ENCODE peak calls at places on chromosomes 13 and 19, in five cellular contexts. S is IMR-90, Q is breast epithelium, E is PC-3, I is tibial nerve. C is an unnamed sample.
A peak's percentile ranks its signal among the peaks of the same experiment; 100 is the strongest.

GRCh38 chr19:45396389-45397260 is 8.2 kb downstream of the PPP1R13L start:
- DNase-seq in S (no peak), Q (no peak), E (no peak), I (no peak), C (no peak)

GRCh38 chr19:3544742-3545668 is 6.0 kb downstream of the TEKTIP1 start:
- DNase-seq in S (peak; percentile 26), Q (no peak), E (peak; percentile 60), I (peak; percentile 56), C (no peak)

GRCh38 chr19:50794074-50794777 is 4.0 kb downstream of the ACP4 start:
- DNase-seq in S (no peak), Q (no peak), E (peak; percentile 62), I (no peak), C (no peak)

GRCh38 chr13:76667551-76667950 is 218.7 kb downstream of the KCTD12 start:
- DNase-seq in S (peak; percentile 77), Q (no peak), E (peak; percentile 27), I (no peak), C (no peak)

GRCh38 chr19:36060430-36060829 is 5.7 kb downstream of the WDR62 start:
- DNase-seq in S (peak; percentile 63), Q (no peak), E (peak; percentile 42), I (no peak), C (no peak)

GRCh38 chr13:100668408-100668807 is 6.2 kb downstream of the TMTC4 start:
- DNase-seq in S (peak; percentile 17), Q (no peak), E (peak; percentile 23), I (no peak), C (no peak)

GRCh38 chr19:497861-498590 is 1.7 kb downstream of the MADCAM1 start:
- DNase-seq in S (no peak), Q (no peak), E (no peak), I (no peak), C (no peak)

GRCh38 chr13:79402074-79402635 is 3.9 kb downstream of the RBM26 start:
- DNase-seq in S (no peak), Q (no peak), E (no peak), I (no peak), C (no peak)

GRCh38 chr19:47735131-47735530 is 10.2 kb upstream of the NOP53 start:
- DNase-seq in S (no peak), Q (no peak), E (no peak), I (no peak), C (no peak)

GRCh38 chr19:49536921-49537462 is 9.2 kb downstream of the RCN3 start:
- DNase-seq in S (no peak), Q (no peak), E (no peak), I (no peak), C (no peak)

GRCh38 chr19:44748426-44749254 is at the start of gene BCL3:
- DNase-seq in S (no peak), Q (peak; percentile 68), E (peak; percentile 67), I (no peak), C (no peak)

GRCh38 chr13:28609936-28610335 is 49.0 kb upstream of the POMP start:
- DNase-seq in S (peak; percentile 87), Q (no peak), E (peak; percentile 71), I (no peak), C (no peak)

GRCh38 chr19:34254552-34255432 is at the start of gene GARRE1:
- DNase-seq in S (peak; percentile 24), Q (no peak), E (no peak), I (peak; percentile 76), C (no peak)

GRCh38 chr19:56660381-56661105 is 11.0 kb downstream of the ZNF835 start:
- DNase-seq in S (no peak), Q (no peak), E (no peak), I (no peak), C (no peak)

GRCh38 chr13:99289674-99290337 is 17.4 kb downstream of the GPR183 start:
- DNase-seq in S (no peak), Q (no peak), E (no peak), I (no peak), C (no peak)

GRCh38 chr19:2333027-2333806 is 4.7 kb downstream of the SPPL2B start:
- DNase-seq in S (no peak), Q (no peak), E (no peak), I (no peak), C (no peak)

GRCh38 chr13:79457948-79458347 is 23.0 kb upstream of the NDFIP2 start:
- DNase-seq in S (peak; percentile 91), Q (no peak), E (peak; percentile 48), I (no peak), C (no peak)

GRCh38 chr13:112532837-112533745 is 54.9 kb downstream of the TUBGCP3 start:
- DNase-seq in S (no peak), Q (no peak), E (no peak), I (no peak), C (no peak)

GRCh38 chr13:47092202-47092601 is 195.3 kb upstream of the HTR2A start:
- DNase-seq in S (no peak), Q (no peak), E (peak; percentile 54), I (no peak), C (no peak)

GRCh38 chr13:43880930-43881329 is 1.2 kb downstream of the LACC1 start:
- DNase-seq in S (no peak), Q (no peak), E (no peak), I (no peak), C (no peak)

DNA sequence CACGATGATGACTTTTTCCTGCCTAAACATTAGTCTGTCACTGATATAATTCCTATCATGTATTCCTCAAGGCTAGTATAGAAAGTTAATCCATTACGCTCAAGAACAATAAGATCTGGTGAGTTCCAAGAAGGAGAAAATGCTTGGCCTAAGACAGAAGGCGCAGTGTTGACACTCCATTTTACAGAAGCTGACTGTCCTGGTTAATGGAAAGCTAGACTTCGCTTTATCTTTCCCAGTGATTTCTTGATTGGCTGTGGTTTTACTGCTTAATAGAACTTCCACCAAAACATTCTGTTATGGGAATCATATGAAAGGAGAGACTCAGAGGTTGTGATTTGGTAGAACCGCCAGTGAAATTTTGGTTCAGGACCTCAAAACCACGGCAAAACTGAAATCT is 1.9 kb upstream of the SMAD9 start:
- DNase-seq in S (no peak), Q (no peak), E (no peak), I (no peak), C (no peak)
- H3K27ac ChIP-seq in S (no peak overlapping the region), Q (no peak overlapping the region), E (no peak overlapping the region), I (no peak overlapping the region), C (no peak overlapping the region)

GRCh38 chr19:10431254-10431942 is 11.1 kb downstream of the PDE4A start:
- DNase-seq in S (no peak), Q (no peak), E (peak; percentile 37), I (no peak), C (no peak)

GRCh38 chr19:10428996-10429381 is 8.7 kb downstream of the PDE4A start:
- DNase-seq in S (no peak), Q (no peak), E (no peak), I (no peak), C (no peak)

GRCh38 chr19:10432736-10433130 is 12.4 kb downstream of the PDE4A start:
- DNase-seq in S (no peak), Q (no peak), E (no peak), I (no peak), C (no peak)

GRCh38 chr19:10431943-10432735 is 11.8 kb downstream of the PDE4A start:
- DNase-seq in S (no peak), Q (no peak), E (peak; percentile 42), I (no peak), C (no peak)

DNA sequence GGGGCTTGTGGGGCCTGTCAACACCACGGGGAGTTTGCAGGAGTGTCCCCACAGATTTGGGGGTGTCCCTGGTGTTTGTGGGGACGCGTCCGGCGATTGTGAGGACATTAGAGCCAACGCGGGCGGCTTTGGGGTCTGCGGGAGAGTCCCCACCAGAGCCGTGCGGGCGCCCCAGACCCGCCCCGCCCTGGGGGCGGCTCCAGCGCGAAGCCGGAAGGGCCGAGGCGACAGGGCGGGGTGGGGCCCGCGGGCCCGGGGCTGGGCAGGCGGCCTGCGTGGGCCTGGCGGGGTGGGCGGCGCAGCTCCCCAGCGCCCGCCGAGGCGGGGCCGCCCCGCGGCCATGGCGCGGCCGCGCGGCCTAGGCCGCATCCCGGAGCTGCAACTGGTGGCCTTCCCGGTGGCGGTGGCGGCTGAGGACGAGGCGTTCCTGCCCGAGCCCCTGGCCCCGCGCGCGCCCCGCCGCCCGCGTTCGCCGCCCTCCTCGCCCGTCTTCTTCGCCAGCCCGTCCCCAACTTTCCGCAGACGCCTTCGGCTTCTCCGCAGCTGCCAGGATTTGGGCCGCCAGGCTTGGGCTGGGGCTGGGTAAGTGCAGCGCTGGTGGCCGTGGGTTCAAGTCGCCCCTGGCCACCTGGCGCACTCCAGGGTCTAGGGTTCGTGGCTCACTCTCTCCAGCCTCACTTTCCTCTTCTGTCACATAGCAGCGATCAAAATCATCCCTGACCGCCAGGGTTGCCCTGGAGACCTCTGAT is 10.3 kb downstream of the PDE4A start:
- DNase-seq in S (peak; percentile 37), Q (no peak), E (peak; percentile 30), I (no peak), C (no peak)
- TF ChIP-seq CTCF in S (no peak), Q (peak; percentile 3), E (no peak), I (no peak), C (no peak)

GRCh38 chr19:55320844-55321419 is 4.2 kb downstream of the TMEM150B start:
- DNase-seq in S (no peak), Q (no peak), E (no peak), I (no peak), C (no peak)
- H3K4me1 ChIP-seq in S (no peaks in the 10 kb centered on the region), Q (no peaks in the 10 kb centered on the region), E (no peaks in the 10 kb centered on the region), I (no peaks in the 10 kb centered on the region), C (no peaks in the 10 kb centered on the region)

DNA sequence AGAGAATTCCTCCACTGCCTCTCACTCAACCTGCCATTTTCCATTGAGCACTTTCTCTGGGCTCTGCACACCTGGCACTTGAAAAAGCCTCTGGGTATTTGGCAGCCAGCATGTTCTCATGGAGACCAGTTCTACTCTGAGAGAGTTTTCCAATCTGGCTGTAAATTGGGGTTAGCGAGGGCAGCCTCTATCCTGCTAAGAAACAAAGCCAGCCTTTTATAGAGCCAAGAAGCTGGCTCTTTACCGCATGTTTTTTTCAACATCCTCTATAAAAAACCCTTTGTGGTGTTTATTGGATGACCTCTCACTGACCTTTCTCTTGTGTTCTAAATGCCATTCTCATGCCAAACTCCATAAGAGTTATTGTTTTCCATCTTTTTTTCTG is 52.6 kb upstream of the RCBTB2 start:
- DNase-seq in S (no peak), Q (peak; percentile 65), E (peak; percentile 89), I (no peak), C (no peak)
- H3K27ac ChIP-seq in S (no peak overlapping the region), Q (peak overlapping the region; percentile 77), E (peak overlapping the region; percentile 87), I (peak overlapping the region; percentile 15), C (no peak overlapping the region)

DNA sequence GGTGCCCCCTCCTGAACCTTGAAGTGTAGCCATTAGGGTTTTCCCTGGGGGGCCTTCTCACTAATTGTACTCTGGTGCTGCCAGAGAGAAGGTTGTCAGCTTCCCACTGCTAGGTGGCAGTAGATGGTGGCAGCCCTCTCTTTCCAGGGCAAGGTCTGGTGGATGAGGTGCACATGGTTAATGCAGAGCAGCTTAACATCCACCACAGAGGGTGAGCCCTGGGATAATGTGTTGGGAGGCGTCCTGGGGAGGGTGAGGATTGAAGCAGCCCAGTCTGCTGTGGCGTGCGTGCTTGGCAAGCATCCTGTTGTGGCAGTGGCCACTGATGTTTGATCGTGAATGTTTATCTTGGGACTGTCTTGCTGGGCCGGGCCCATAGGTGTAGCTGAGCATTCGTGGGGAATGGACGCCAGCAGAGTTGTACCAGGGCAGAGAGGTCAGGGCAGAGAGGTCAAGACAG is 5.8 kb downstream of the EGLN2 start:
- DNase-seq in S (no peak), Q (no peak), E (no peak), I (no peak), C (no peak)
- TF ChIP-seq CTCF in S (no peak), Q (no peak), E (peak; percentile 22), I (no peak), C (no peak)

GRCh38 chr13:24212254-24212653 is 51.7 kb downstream of the SPATA13 start:
- DNase-seq in S (no peak), Q (no peak), E (no peak), I (no peak), C (no peak)
- H3K4me1 ChIP-seq in S (peaks cover 8% of the 10 kb centered on the region), Q (no peaks in the 10 kb centered on the region), E (peaks cover 26% of the 10 kb centered on the region), I (no peaks in the 10 kb centered on the region), C (no peaks in the 10 kb centered on the region)

GRCh38 chr13:73189365-73189764 is 130.6 kb downstream of the KLF5 start:
- DNase-seq in S (no peak), Q (no peak), E (no peak), I (no peak), C (no peak)
- H3K27ac ChIP-seq in S (no peak overlapping the region), Q (no peak overlapping the region), E (no peak overlapping the region), I (no peak overlapping the region), C (no peak overlapping the region)